ENCODE peak calls at places on chromosomes 13 and 19, in nine cellular contexts. I is endodermal cell, W is ovary, K is thoracic aorta, D is IMR-90, Q is cardiac muscle cell, B is GM12878, U is breast epithelium, T is lung. S is an unnamed sample.

GRCh38 chr13:45628094-45628493 is 12.6 kb upstream of the ERICH6B start:
- DNase-seq in K (no peak), U (no peak), T (no peak), B (no peak), D (no peak), Q (no peak), I (no peak), W (no peak), S (no peak)

GRCh38 chr13:44649118-44649455 is 73.0 kb upstream of the TSC22D1 start:
- DNase-seq in B (no peak), T (no peak), U (no peak), W (no peak), I (peak; percentile 86), Q (no peak), K (no peak), D (no peak), S (no peak)

GRCh38 chr13:45781553-45782326 is 69.8 kb downstream of the SIAH3 start:
- DNase-seq in T (no peak), D (no peak), K (peak; percentile 4), U (no peak), I (no peak), W (peak; percentile 12), Q (no peak), B (no peak), S (no peak)

GRCh38 chr13:111339366-111340143 is 19.1 kb downstream of the TEX29 start:
- DNase-seq in I (peak; percentile 33), U (no peak), D (no peak), B (no peak), K (no peak), Q (no peak), W (no peak), T (peak; percentile 21), S (no peak)

GRCh38 chr13:100304241-100304640 is 215.3 kb downstream of the PCCA start:
- DNase-seq in I (no peak), D (no peak), B (no peak), W (no peak), K (no peak), T (no peak), Q (no peak), U (no peak), S (no peak)

GRCh38 chr19:17522988-17523872 is 11.8 kb downstream of the PGLS start:
- DNase-seq in D (no peak), W (no peak), U (no peak), T (peak; percentile 67), K (no peak), I (peak; percentile 37), Q (no peak), B (peak; percentile 92), S (no peak)

GRCh38 chr19:40217027-40217810 is 965 bp downstream of the TTC9B start:
- DNase-seq in Q (peak; percentile 15), T (peak; percentile 38), D (no peak), I (peak; percentile 92), K (no peak), B (no peak), U (no peak), W (no peak), S (peak; percentile 43)

GRCh38 chr13:76745246-76746200 is 140.7 kb downstream of the KCTD12 start:
- DNase-seq in W (no peak), B (peak; percentile 59), K (no peak), T (no peak), I (no peak), Q (no peak), U (no peak), D (no peak), S (no peak)

GRCh38 chr13:32415019-32415418 is 12.9 kb downstream of the N4BP2L1 start:
- DNase-seq in T (no peak), W (no peak), U (no peak), D (no peak), I (peak; percentile 81), B (no peak), Q (no peak), K (no peak), S (peak; percentile 37)

GRCh38 chr13:71968025-71968424 is 101.0 kb upstream of the DACH1 start:
- DNase-seq in W (no peak), I (peak; percentile 70), Q (no peak), U (no peak), K (no peak), B (no peak), D (no peak), T (no peak), S (peak; percentile 14)

GRCh38 chr19:58009666-58010301 is 7.2 kb upstream of the ZNF606 start:
- DNase-seq in U (peak; percentile 90), W (peak; percentile 76), D (peak; percentile 63), K (peak; percentile 26), I (peak; percentile 89), B (no peak), Q (peak; percentile 95), T (peak; percentile 59), S (no peak)

GRCh38 chr13:21336609-21337008 is 122.5 kb downstream of the ZDHHC20 start:
- DNase-seq in T (no peak), I (peak; percentile 63), W (no peak), K (no peak), D (no peak), B (no peak), Q (no peak), U (no peak), S (no peak)

GRCh38 chr19:34273121-34273845 is 18.9 kb downstream of the GARRE1 start:
- DNase-seq in T (no peak), U (no peak), I (no peak), Q (no peak), D (no peak), W (no peak), K (no peak), B (no peak), S (no peak)

GRCh38 chr19:39506944-39507714 is 7.8 kb upstream of the SELENOV start:
- DNase-seq in B (no peak), I (peak; percentile 91), D (peak; percentile 67), W (peak; percentile 59), Q (peak; percentile 88), U (no peak), T (no peak), K (no peak), S (peak; percentile 55)

GRCh38 chr13:22220186-22221160 is 549.6 kb downstream of the FGF9 start:
- DNase-seq in T (no peak), B (no peak), I (no peak), W (no peak), Q (no peak), K (no peak), U (no peak), D (no peak), S (no peak)

GRCh38 chr13:50377726-50378270 is 362.6 kb downstream of the KCNRG start:
- DNase-seq in U (no peak), T (no peak), B (no peak), I (no peak), K (no peak), Q (no peak), D (no peak), W (no peak), S (no peak)

GRCh38 chr13:104571161-104571889 is 1505.1 kb upstream of the SLC10A2 start:
- DNase-seq in I (peak; percentile 91), K (peak; percentile 57), Q (peak; percentile 81), W (peak; percentile 18), B (no peak), U (peak; percentile 88), D (peak; percentile 82), T (peak; percentile 67), S (peak; percentile 75)

GRCh38 chr19:16376649-16377048 is 52.0 kb downstream of the KLF2 start:
- DNase-seq in B (no peak), D (no peak), T (no peak), I (peak; percentile 85), Q (peak; percentile 52), U (no peak), K (no peak), W (no peak), S (peak; percentile 67)
- TF ChIP-seq CTCF in B (peak; percentile 55), D (peak; percentile 28), T (no peak), I (peak; percentile 79), Q (peak; percentile 43), U (no peak), K (no peak), W (no peak), S (peak; percentile 42)

DNA sequence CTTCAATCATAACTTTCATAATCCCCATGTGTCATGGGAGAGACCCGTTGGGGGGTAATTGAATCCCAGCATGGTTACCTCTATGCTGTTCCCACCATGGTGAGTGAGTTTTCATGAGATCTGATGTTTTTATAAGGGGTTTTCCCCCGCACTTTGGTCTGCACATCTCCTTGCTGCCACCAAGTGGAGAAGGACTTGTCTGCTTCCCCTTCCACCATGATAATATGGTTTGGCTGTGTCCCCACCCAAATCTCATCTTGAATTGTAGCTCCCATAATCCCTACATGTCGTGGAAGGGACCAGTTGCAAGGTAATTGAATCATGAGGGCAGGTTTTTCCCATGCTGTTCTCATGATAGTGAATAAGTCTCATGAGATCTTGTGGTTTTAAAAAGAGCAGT is 524.9 kb downstream of the SLITRK5 start:
- DNase-seq in W (no peak), B (no peak), T (no peak), D (no peak), I (no peak), Q (no peak), U (no peak), K (no peak), S (no peak)
- TF ChIP-seq CTCF in W (no peak), B (no peak), T (no peak), D (no peak), I (peak; percentile 47), Q (no peak), U (no peak), K (no peak), S (no peak)

GRCh38 chr19:41234512-41235208 is 15.6 kb downstream of the AXL start:
- DNase-seq in U (no peak), I (no peak), D (no peak), K (no peak), W (no peak), Q (no peak), T (no peak), B (no peak), S (no peak)
- TF ChIP-seq CTCF in U (no peak), I (no peak), D (no peak), K (no peak), W (no peak), Q (no peak), T (no peak), B (no peak), S (no peak)

DNA sequence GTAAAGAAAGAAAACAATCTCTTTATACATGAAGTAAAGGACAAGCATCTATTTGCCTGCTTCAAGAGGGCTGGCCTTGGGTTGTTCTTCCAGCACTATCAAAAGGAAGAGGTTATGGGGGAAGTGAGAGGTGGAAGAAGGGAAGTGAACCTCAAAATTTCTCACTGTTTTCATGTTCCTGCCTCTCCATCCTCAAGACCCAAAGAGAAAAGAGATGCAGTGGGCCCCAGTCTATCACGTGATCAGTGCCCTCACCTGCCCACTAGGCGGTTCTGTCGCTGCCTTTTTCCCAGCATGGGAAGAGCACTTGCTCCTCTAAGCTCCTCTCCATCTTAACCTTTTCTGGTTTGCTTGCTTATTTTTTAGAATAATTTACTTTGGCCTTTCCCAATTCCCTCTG is 6.2 kb upstream of the USP12 start:
- DNase-seq in I (peak; percentile 85), B (no peak), K (no peak), T (no peak), W (no peak), D (no peak), Q (no peak), U (no peak), S (no peak)
- TF ChIP-seq CTCF in I (peak; percentile 73), B (no peak), K (no peak), T (no peak), W (no peak), D (no peak), Q (no peak), U (no peak), S (no peak)

S was measured in endothelial cell.